ENCODE peak calls at places on chromosome 4, in ten cellular contexts. W is kidney tubule cell, R is lower leg skin, V is NCI-H1105, G is K562, B is uterus, F is colonic mucosa, K is GM10248, N is progenitor cell of endocrine pancreas, O is AG09309. T is an unnamed sample.

GRCh38 chr4:212438-213174 is 88.3 kb downstream of the ZNF718 start:
- DNase-seq in W (peak; percentile 89), R (no peak), V (no peak), G (peak; percentile 43), B (peak; percentile 75), F (peak; percentile 25), K (no peak), N (peak; percentile 24), O (peak; percentile 46), T (peak; percentile 23)

GRCh38 chr4:73520821-73521220 is 39.3 kb downstream of the AFM start:
- DNase-seq in W (no peak), R (no peak), V (no peak), G (no peak), B (no peak), F (no peak), K (no peak), N (no peak), O (peak; percentile 61), T (no peak)

GRCh38 chr4:14994242-14994641 is 8.0 kb upstream of the CPEB2 start:
- DNase-seq in W (peak; percentile 61), R (no peak), V (no peak), G (peak; percentile 15), B (no peak), F (no peak), K (no peak), N (no peak), O (no peak), T (no peak)

GRCh38 chr4:121898150-121898549 is 27.9 kb upstream of the BBS7 start:
- DNase-seq in W (peak; percentile 4), R (no peak), V (no peak), G (no peak), B (no peak), F (no peak), K (no peak), N (no peak), O (no peak), T (peak; percentile 33)

GRCh38 chr4:54495641-54496040 is 162.1 kb upstream of the KIT start:
- DNase-seq in W (no peak), R (no peak), V (no peak), G (no peak), B (no peak), F (no peak), K (no peak), N (no peak), O (no peak), T (no peak)

GRCh38 chr4:69617083-69617694 is 22.3 kb downstream of the UGT2A2 start:
- DNase-seq in W (peak; percentile 58), R (no peak), V (peak; percentile 27), G (no peak), B (no peak), F (no peak), K (peak; percentile 6), N (no peak), O (no peak), T (no peak)

GRCh38 chr4:8115916-8116315 is 42.7 kb downstream of the ABLIM2 start:
- DNase-seq in W (no peak), R (no peak), V (no peak), G (no peak), B (no peak), F (no peak), K (no peak), N (no peak), O (no peak), T (peak; percentile 34)

GRCh38 chr4:159410076-159410777 is 307.3 kb downstream of the RAPGEF2 start:
- DNase-seq in W (peak; percentile 87), R (no peak), V (no peak), G (no peak), B (no peak), F (no peak), K (no peak), N (no peak), O (no peak), T (no peak)

GRCh38 chr4:6250235-6250983 is 19.2 kb upstream of the WFS1 start:
- DNase-seq in W (peak; percentile 74), R (no peak), V (peak; percentile 40), G (peak; percentile 67), B (no peak), F (no peak), K (peak; percentile 76), N (no peak), O (peak; percentile 20), T (peak; percentile 42)

GRCh38 chr4:169260217-169260866 is 10.4 kb downstream of the SH3RF1 start:
- DNase-seq in W (no peak), R (no peak), V (no peak), G (no peak), B (no peak), F (no peak), K (no peak), N (no peak), O (no peak), T (no peak)

GRCh38 chr4:158826057-158826456 is 57.2 kb downstream of the FNIP2 start:
- DNase-seq in W (peak; percentile 63), R (no peak), V (no peak), G (no peak), B (no peak), F (no peak), K (no peak), N (no peak), O (no peak), T (no peak)

GRCh38 chr4:175776217-175776616 is 35.8 kb downstream of the GPM6A start:
- DNase-seq in W (no peak), R (no peak), V (peak; percentile 86), G (no peak), B (no peak), F (no peak), K (no peak), N (no peak), O (no peak), T (no peak)

GRCh38 chr4:1488831-1489638 is 82.8 kb upstream of the NKX1-1 start:
- DNase-seq in W (no peak), R (no peak), V (no peak), G (no peak), B (no peak), F (no peak), K (no peak), N (no peak), O (no peak), T (no peak)

GRCh38 chr4:41506071-41506470 is 31.9 kb upstream of the LIMCH1 start:
- DNase-seq in W (peak; percentile 83), R (no peak), V (no peak), G (no peak), B (no peak), F (no peak), K (no peak), N (no peak), O (peak; percentile 49), T (no peak)

GRCh38 chr4:63700569-63700968 is 708.7 kb downstream of the TECRL start:
- DNase-seq in W (no peak), R (no peak), V (no peak), G (no peak), B (no peak), F (no peak), K (no peak), N (no peak), O (no peak), T (no peak)

GRCh38 chr4:29390921-29391320 is 1329.2 kb upstream of the PCDH7 start:
- DNase-seq in W (no peak), R (no peak), V (no peak), G (no peak), B (no peak), F (no peak), K (no peak), N (no peak), O (peak; percentile 64), T (no peak)

GRCh38 chr4:73735231-73735630 is 5.1 kb upstream of the CXCL8 start:
- DNase-seq in W (peak; percentile 53), R (no peak), V (no peak), G (peak; percentile 24), B (no peak), F (no peak), K (peak; percentile 53), N (no peak), O (no peak), T (no peak)

GRCh38 chr4:45453258-45453841 is 670.5 kb downstream of the GABRG1 start:
- DNase-seq in W (peak; percentile 45), R (no peak), V (peak; percentile 32), G (no peak), B (no peak), F (no peak), K (peak; percentile 22), N (no peak), O (no peak), T (no peak)

GRCh38 chr4:47716017-47716416 is 121.8 kb downstream of the CORIN start:
- DNase-seq in W (no peak), R (no peak), V (no peak), G (no peak), B (no peak), F (no peak), K (no peak), N (no peak), O (no peak), T (no peak)

GRCh38 chr4:100462206-100462605 is 55.6 kb downstream of the EMCN start:
- DNase-seq in W (peak; percentile 69), R (no peak), V (no peak), G (no peak), B (no peak), F (no peak), K (no peak), N (no peak), O (no peak), T (no peak)

GRCh38 chr4:47662975-47663374 is 174.9 kb downstream of the CORIN start:
- DNase-seq in W (peak; percentile 15), R (no peak), V (no peak), G (peak; percentile 11), B (no peak), F (peak; percentile 20), K (no peak), N (no peak), O (no peak), T (peak; percentile 46)

GRCh38 chr4:95594629-95595028 is 45.9 kb upstream of the UNC5C start:
- DNase-seq in W (no peak), R (no peak), V (no peak), G (no peak), B (no peak), F (no peak), K (no peak), N (no peak), O (no peak), T (no peak)

GRCh38 chr4:184330008-184330400 is 112.3 kb upstream of the ENPP6 start:
- DNase-seq in W (peak; percentile 85), R (peak; percentile 92), V (no peak), G (no peak), B (no peak), F (no peak), K (peak; percentile 70), N (no peak), O (no peak), T (no peak)

GRCh38 chr4:124953059-124953850 is 240.7 kb upstream of the ANKRD50 start:
- DNase-seq in W (peak; percentile 18), R (no peak), V (no peak), G (no peak), B (no peak), F (no peak), K (no peak), N (no peak), O (peak; percentile 28), T (no peak)

GRCh38 chr4:7291372-7292135 is 99.2 kb downstream of the SORCS2 start:
- DNase-seq in W (peak; percentile 73), R (no peak), V (no peak), G (no peak), B (peak; percentile 31), F (no peak), K (no peak), N (no peak), O (no peak), T (no peak)

GRCh38 chr4:1200425-1201035 is 28.1 kb upstream of the SPON2 start:
- DNase-seq in W (peak; percentile 57), R (peak; percentile 88), V (no peak), G (no peak), B (peak; percentile 94), F (peak; percentile 55), K (no peak), N (no peak), O (no peak), T (peak; percentile 54)

GRCh38 chr4:152165146-152165545 is 370.7 kb downstream of the FBXW7 start:
- DNase-seq in W (peak; percentile 69), R (no peak), V (no peak), G (no peak), B (no peak), F (no peak), K (no peak), N (no peak), O (no peak), T (no peak)

GRCh38 chr4:74531952-74532794 is 87.2 kb downstream of the AREG start:
- DNase-seq in W (peak; percentile 83), R (no peak), V (peak; percentile 41), G (peak; percentile 63), B (no peak), F (peak; percentile 31), K (peak; percentile 10), N (no peak), O (peak; percentile 84), T (no peak)

T was measured in activated CD8-positive, alpha-beta T cell treated with anti-CD3 and anti-CD28 coated beads, Interleukin-2, amount 10 ng/mL, durations not matched to agents 7 days and 5 days.